ENCODE peak calls at places on chromosomes 6 and 20, in six cellular contexts. One of them, this sample, is unnamed.

GRCh38 chr6:96836579-96837137 is 619 bp downstream of the GPR63 start:
- DNase-seq in PC-3: no peak
- DNase-seq in Panc1: no peak
- DNase-seq in SJSA1: no peak
- DNase-seq in ovary: peak; percentile 22
- DNase-seq in AG04450: no peak
- DNase-seq in this sample: no peak

GRCh38 chr6:134175532-134176282 is 123.3 kb upstream of the SLC2A12 start:
- DNase-seq in AG04450: no peak
- DNase-seq in ovary: peak; percentile 76
- DNase-seq in SJSA1: peak; percentile 83
- DNase-seq in PC-3: peak; percentile 67
- DNase-seq in Panc1: no peak
- DNase-seq in this sample: no peak

GRCh38 chr6:110878751-110879539 is 4.4 kb downstream of the AMD1 start:
- DNase-seq in PC-3: peak; percentile 32
- DNase-seq in Panc1: peak; percentile 36
- DNase-seq in SJSA1: no peak
- DNase-seq in AG04450: peak; percentile 20
- DNase-seq in ovary: peak; percentile 34
- DNase-seq in this sample: no peak

GRCh38 chr6:5328800-5329199 is 67.5 kb downstream of the FARS2 start:
- DNase-seq in ovary: no peak
- DNase-seq in AG04450: no peak
- DNase-seq in PC-3: no peak
- DNase-seq in Panc1: no peak
- DNase-seq in SJSA1: no peak
- DNase-seq in this sample: no peak

GRCh38 chr20:48236001-48236400 is 450.7 kb upstream of the SULF2 start:
- DNase-seq in PC-3: no peak
- DNase-seq in Panc1: no peak
- DNase-seq in AG04450: no peak
- DNase-seq in SJSA1: no peak
- DNase-seq in ovary: no peak
- DNase-seq in this sample: no peak

GRCh38 chr6:69398729-69399128 is 398.1 kb downstream of the LMBRD1 start:
- DNase-seq in ovary: no peak
- DNase-seq in Panc1: no peak
- DNase-seq in PC-3: no peak
- DNase-seq in AG04450: no peak
- DNase-seq in SJSA1: no peak
- DNase-seq in this sample: no peak

GRCh38 chr6:165800337-165800736 is 137.3 kb upstream of the PDE10A start:
- DNase-seq in Panc1: no peak
- DNase-seq in ovary: no peak
- DNase-seq in AG04450: no peak
- DNase-seq in PC-3: no peak
- DNase-seq in SJSA1: no peak
- DNase-seq in this sample: no peak

GRCh38 chr20:6685181-6685582 is 82.3 kb upstream of the BMP2 start:
- DNase-seq in SJSA1: no peak
- DNase-seq in AG04450: no peak
- DNase-seq in ovary: no peak
- DNase-seq in Panc1: peak; percentile 47
- DNase-seq in PC-3: peak; percentile 83
- DNase-seq in this sample: peak; percentile 77

GRCh38 chr6:71287038-71287437 is 1.6 kb upstream of the OGFRL1 start:
- DNase-seq in PC-3: no peak
- DNase-seq in ovary: no peak
- DNase-seq in SJSA1: no peak
- DNase-seq in Panc1: no peak
- DNase-seq in AG04450: no peak
- DNase-seq in this sample: no peak

GRCh38 chr6:4928426-4928825 is 75.4 kb downstream of the RPP40 start:
- DNase-seq in Panc1: no peak
- DNase-seq in AG04450: no peak
- DNase-seq in PC-3: peak; percentile 31
- DNase-seq in SJSA1: no peak
- DNase-seq in ovary: no peak
- DNase-seq in this sample: no peak

GRCh38 chr6:2663123-2663522 is 87.6 kb downstream of the MYLK4 start:
- DNase-seq in Panc1: no peak
- DNase-seq in PC-3: no peak
- DNase-seq in SJSA1: no peak
- DNase-seq in ovary: no peak
- DNase-seq in AG04450: no peak
- DNase-seq in this sample: no peak

GRCh38 chr6:8219352-8219943 is 117.1 kb upstream of the EEF1E1 start:
- DNase-seq in PC-3: peak; percentile 69
- DNase-seq in SJSA1: no peak
- DNase-seq in Panc1: peak; percentile 32
- DNase-seq in AG04450: peak; percentile 27
- DNase-seq in ovary: peak; percentile 27
- DNase-seq in this sample: no peak

GRCh38 chr20:58706150-58706892 is 13.7 kb downstream of the NPEPL1 start:
- DNase-seq in Panc1: no peak
- DNase-seq in SJSA1: peak; percentile 22
- DNase-seq in PC-3: no peak
- DNase-seq in ovary: no peak
- DNase-seq in AG04450: no peak
- DNase-seq in this sample: no peak

GRCh38 chr6:3522561-3523287 is 65.9 kb upstream of the SLC22A23 start:
- DNase-seq in Panc1: no peak
- DNase-seq in ovary: no peak
- DNase-seq in PC-3: peak; percentile 63
- DNase-seq in AG04450: no peak
- DNase-seq in SJSA1: peak; percentile 75
- DNase-seq in this sample: no peak

GRCh38 chr6:81002126-81002525 is 750.4 kb downstream of the TENT5A start:
- DNase-seq in AG04450: no peak
- DNase-seq in SJSA1: no peak
- DNase-seq in PC-3: peak; percentile 38
- DNase-seq in ovary: no peak
- DNase-seq in Panc1: no peak
- DNase-seq in this sample: no peak

GRCh38 chr6:157904999-157905398 is 76.7 kb upstream of the SYNJ2 start:
- DNase-seq in ovary: no peak
- DNase-seq in SJSA1: no peak
- DNase-seq in AG04450: no peak
- DNase-seq in Panc1: no peak
- DNase-seq in PC-3: no peak
- DNase-seq in this sample: no peak

GRCh38 chr6:125519367-125519766 is 217.6 kb upstream of the HDDC2 start:
- DNase-seq in ovary: no peak
- DNase-seq in AG04450: no peak
- DNase-seq in SJSA1: no peak
- DNase-seq in PC-3: peak; percentile 28
- DNase-seq in Panc1: no peak
- DNase-seq in this sample: no peak

GRCh38 chr6:33433560-33434191 is 13.8 kb downstream of the SYNGAP1 start:
- DNase-seq in Panc1: no peak
- DNase-seq in PC-3: no peak
- DNase-seq in ovary: peak; percentile 62
- DNase-seq in AG04450: no peak
- DNase-seq in SJSA1: no peak
- DNase-seq in this sample: no peak

GRCh38 chr20:12153616-12154015 is 235.9 kb downstream of the BTBD3 start:
- DNase-seq in AG04450: peak; percentile 6
- DNase-seq in Panc1: no peak
- DNase-seq in SJSA1: no peak
- DNase-seq in ovary: no peak
- DNase-seq in PC-3: peak; percentile 81
- DNase-seq in this sample: peak; percentile 14

GRCh38 chr6:52390361-52390727 is 28.4 kb downstream of the PAQR8 start:
- DNase-seq in SJSA1: no peak
- DNase-seq in Panc1: no peak
- DNase-seq in ovary: no peak
- DNase-seq in PC-3: peak; percentile 86
- DNase-seq in AG04450: no peak
- DNase-seq in this sample: no peak

GRCh38 chr6:1424306-1424927 is 35.0 kb downstream of the FOXF2 start:
- DNase-seq in PC-3: peak; percentile 83
- DNase-seq in Panc1: peak; percentile 36
- DNase-seq in AG04450: no peak
- DNase-seq in SJSA1: peak; percentile 77
- DNase-seq in ovary: no peak
- DNase-seq in this sample: no peak

GRCh38 chr20:55472704-55473103 is 532.6 kb downstream of the CBLN4 start:
- DNase-seq in SJSA1: no peak
- DNase-seq in Panc1: no peak
- DNase-seq in ovary: no peak
- DNase-seq in AG04450: no peak
- DNase-seq in PC-3: no peak
- DNase-seq in this sample: no peak

GRCh38 chr6:170038717-170039116 is 252.2 kb downstream of the DLL1 start:
- DNase-seq in PC-3: no peak
- DNase-seq in AG04450: no peak
- DNase-seq in ovary: no peak
- DNase-seq in Panc1: no peak
- DNase-seq in SJSA1: no peak
- DNase-seq in this sample: no peak

GRCh38 chr6:84618836-84619235 is 145.6 kb downstream of the TBX18 start:
- DNase-seq in SJSA1: no peak
- DNase-seq in AG04450: peak; percentile 42
- DNase-seq in Panc1: no peak
- DNase-seq in PC-3: peak; percentile 22
- DNase-seq in ovary: no peak
- DNase-seq in this sample: no peak

GRCh38 chr6:23505021-23505420 is 621.0 kb upstream of the NRSN1 start:
- DNase-seq in ovary: no peak
- DNase-seq in Panc1: no peak
- DNase-seq in PC-3: no peak
- DNase-seq in SJSA1: no peak
- DNase-seq in AG04450: peak; percentile 3
- DNase-seq in this sample: no peak

GRCh38 chr6:134464690-134465411 is 146.9 kb upstream of the SGK1 start:
- DNase-seq in Panc1: no peak
- DNase-seq in AG04450: peak; percentile 60
- DNase-seq in PC-3: no peak
- DNase-seq in SJSA1: no peak
- DNase-seq in ovary: no peak
- DNase-seq in this sample: peak; percentile 60

GRCh38 chr6:53347921-53348435 is 772 bp downstream of the ELOVL5 start:
- DNase-seq in AG04450: no peak
- DNase-seq in PC-3: peak; percentile 46
- DNase-seq in ovary: peak; percentile 79
- DNase-seq in SJSA1: peak; percentile 81
- DNase-seq in Panc1: no peak
- DNase-seq in this sample: no peak

GRCh38 chr6:2384518-2384917 is 139.1 kb upstream of the GMDS start:
- DNase-seq in SJSA1: no peak
- DNase-seq in ovary: no peak
- DNase-seq in Panc1: no peak
- DNase-seq in PC-3: peak; percentile 64
- DNase-seq in AG04450: no peak
- DNase-seq in this sample: no peak

GRCh38 chr6:3014675-3015066 is 15.0 kb downstream of the NQO2 start:
- DNase-seq in ovary: no peak
- DNase-seq in AG04450: no peak
- DNase-seq in PC-3: no peak
- DNase-seq in Panc1: no peak
- DNase-seq in SJSA1: no peak
- DNase-seq in this sample: no peak

GRCh38 chr20:19777981-19778380 is 19.9 kb downstream of the RIN2 start:
- DNase-seq in SJSA1: no peak
- DNase-seq in ovary: no peak
- DNase-seq in Panc1: no peak
- DNase-seq in AG04450: no peak
- DNase-seq in PC-3: no peak
- DNase-seq in this sample: no peak

GRCh38 chr20:19781235-19781634 is 23.2 kb downstream of the RIN2 start:
- DNase-seq in SJSA1: no peak
- DNase-seq in PC-3: no peak
- DNase-seq in AG04450: no peak
- DNase-seq in ovary: no peak
- DNase-seq in Panc1: no peak
- DNase-seq in this sample: no peak

GRCh38 chr20:19778404-19778803 is 20.3 kb downstream of the RIN2 start:
- DNase-seq in ovary: no peak
- DNase-seq in PC-3: no peak
- DNase-seq in AG04450: no peak
- DNase-seq in Panc1: no peak
- DNase-seq in SJSA1: no peak
- DNase-seq in this sample: no peak

GRCh38 chr20:19779634-19780033 is 21.6 kb downstream of the RIN2 start:
- DNase-seq in AG04450: no peak
- DNase-seq in ovary: no peak
- DNase-seq in PC-3: no peak
- DNase-seq in Panc1: no peak
- DNase-seq in SJSA1: no peak
- DNase-seq in this sample: no peak

GRCh38 chr20:19780261-19780660 is 22.2 kb downstream of the RIN2 start:
- DNase-seq in SJSA1: no peak
- DNase-seq in ovary: no peak
- DNase-seq in PC-3: no peak
- DNase-seq in AG04450: no peak
- DNase-seq in Panc1: no peak
- DNase-seq in this sample: no peak
- H3K27ac ChIP-seq in SJSA1: no peak overlapping the region
- H3K27ac ChIP-seq in ovary: no peak overlapping the region
- H3K27ac ChIP-seq in PC-3: no peak overlapping the region
- H3K27ac ChIP-seq in AG04450: no peak overlapping the region
- H3K27ac ChIP-seq in Panc1: no peak overlapping the region
- H3K27ac ChIP-seq in this sample: no peak overlapping the region

GRCh38 chr20:36620917-36621316 is 15.3 kb downstream of the RAB5IF start:
- DNase-seq in ovary: no peak
- DNase-seq in AG04450: no peak
- DNase-seq in PC-3: no peak
- DNase-seq in Panc1: no peak
- DNase-seq in SJSA1: no peak
- DNase-seq in this sample: no peak
- H3K27ac ChIP-seq in ovary: no peak overlapping the region
- H3K27ac ChIP-seq in AG04450: no peak overlapping the region
- H3K27ac ChIP-seq in PC-3: no peak overlapping the region
- H3K27ac ChIP-seq in Panc1: no peak overlapping the region
- H3K27ac ChIP-seq in SJSA1: no peak overlapping the region
- H3K27ac ChIP-seq in this sample: no peak overlapping the region

GRCh38 chr20:38357653-38358207 is 11.4 kb downstream of the LBP start:
- DNase-seq in SJSA1: no peak
- DNase-seq in PC-3: peak; percentile 60
- DNase-seq in ovary: no peak
- DNase-seq in Panc1: no peak
- DNase-seq in AG04450: no peak
- DNase-seq in this sample: no peak
- H3K27ac ChIP-seq in SJSA1: no peak overlapping the region
- H3K27ac ChIP-seq in PC-3: no peak overlapping the region
- H3K27ac ChIP-seq in ovary: no peak overlapping the region
- H3K27ac ChIP-seq in Panc1: no peak overlapping the region
- H3K27ac ChIP-seq in AG04450: no peak overlapping the region
- H3K27ac ChIP-seq in this sample: no peak overlapping the region

DNA sequence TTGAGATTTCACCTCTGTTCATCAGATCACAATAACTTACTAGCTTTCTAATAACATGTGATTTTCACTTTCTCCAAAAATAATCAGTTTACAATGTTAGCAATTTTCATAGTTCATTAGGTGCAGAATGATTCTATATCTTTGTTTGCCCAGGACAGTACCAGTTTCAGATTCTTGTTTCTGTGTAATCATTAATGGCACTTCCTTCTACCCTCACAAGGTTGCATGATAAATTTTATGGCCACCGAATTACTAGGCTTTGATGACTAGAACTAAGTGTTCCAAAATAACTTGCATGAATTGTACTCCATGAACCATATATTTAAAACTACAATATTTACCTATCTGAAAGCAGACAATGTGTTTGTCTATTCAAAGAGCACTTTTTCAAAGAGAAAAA is 442.3 kb downstream of the EPHA7 start:
- DNase-seq in AG04450: no peak
- DNase-seq in Panc1: no peak
- DNase-seq in ovary: no peak
- DNase-seq in PC-3: no peak
- DNase-seq in SJSA1: no peak
- DNase-seq in this sample: no peak
- H3K27ac ChIP-seq in AG04450: no peak overlapping the region
- H3K27ac ChIP-seq in Panc1: no peak overlapping the region
- H3K27ac ChIP-seq in ovary: no peak overlapping the region
- H3K27ac ChIP-seq in PC-3: no peak overlapping the region
- H3K27ac ChIP-seq in SJSA1: no peak overlapping the region
- H3K27ac ChIP-seq in this sample: no peak overlapping the region